ENCODE peak calls at places on chromosomes 13 and 19, in six cellular contexts. One of them, this sample, is unnamed.

GRCh38 chr13:86601351-86601750 is 802.1 kb upstream of the SLITRK6 start:
- DNase-seq in AG20443: no peak
- DNase-seq in fibroblast of the aortic adventitia: peak
- DNase-seq in ACHN: peak
- DNase-seq in KG1: no peak
- DNase-seq in osteoblast: no peak
- DNase-seq in this sample: no peak

GRCh38 chr13:30934381-30934780 is 1.9 kb downstream of the TEX26 start:
- DNase-seq in AG20443: no peak
- DNase-seq in osteoblast: no peak
- DNase-seq in ACHN: no peak
- DNase-seq in KG1: no peak
- DNase-seq in fibroblast of the aortic adventitia: no peak
- DNase-seq in this sample: no peak

GRCh38 chr13:95234242-95234641 is 67.0 kb downstream of the ABCC4 start:
- DNase-seq in AG20443: no peak
- DNase-seq in osteoblast: no peak
- DNase-seq in fibroblast of the aortic adventitia: no peak
- DNase-seq in ACHN: no peak
- DNase-seq in KG1: no peak
- DNase-seq in this sample: no peak

GRCh38 chr13:46321494-46322225 is 65.4 kb downstream of the RUBCNL start:
- DNase-seq in ACHN: peak
- DNase-seq in AG20443: peak
- DNase-seq in osteoblast: peak
- DNase-seq in fibroblast of the aortic adventitia: peak
- DNase-seq in KG1: peak
- DNase-seq in this sample: peak

GRCh38 chr19:1104452-1105216 is 840 bp downstream of the GPX4 start:
- DNase-seq in AG20443: peak
- DNase-seq in ACHN: peak
- DNase-seq in KG1: peak
- DNase-seq in fibroblast of the aortic adventitia: peak
- DNase-seq in osteoblast: peak
- DNase-seq in this sample: peak

GRCh38 chr19:48501446-48501960 is 10.1 kb downstream of the LMTK3 start:
- DNase-seq in osteoblast: peak
- DNase-seq in KG1: no peak
- DNase-seq in fibroblast of the aortic adventitia: no peak
- DNase-seq in ACHN: no peak
- DNase-seq in AG20443: no peak
- DNase-seq in this sample: no peak

GRCh38 chr13:42412812-42413795 is 141.2 kb downstream of the AKAP11 start:
- DNase-seq in osteoblast: no peak
- DNase-seq in AG20443: no peak
- DNase-seq in fibroblast of the aortic adventitia: peak
- DNase-seq in ACHN: no peak
- DNase-seq in KG1: no peak
- DNase-seq in this sample: peak

GRCh38 chr13:28575200-28575599 is 80.3 kb upstream of the FLT1 start:
- DNase-seq in osteoblast: no peak
- DNase-seq in AG20443: no peak
- DNase-seq in KG1: no peak
- DNase-seq in ACHN: no peak
- DNase-seq in fibroblast of the aortic adventitia: no peak
- DNase-seq in this sample: no peak

GRCh38 chr13:90055121-90055520 is 1292.4 kb upstream of the MIR17HG start:
- DNase-seq in AG20443: no peak
- DNase-seq in osteoblast: no peak
- DNase-seq in ACHN: no peak
- DNase-seq in KG1: no peak
- DNase-seq in fibroblast of the aortic adventitia: no peak
- DNase-seq in this sample: no peak

GRCh38 chr13:24651718-24652345 is 28.4 kb upstream of the ATP12A start:
- DNase-seq in AG20443: no peak
- DNase-seq in osteoblast: no peak
- DNase-seq in KG1: no peak
- DNase-seq in fibroblast of the aortic adventitia: no peak
- DNase-seq in ACHN: no peak
- DNase-seq in this sample: no peak

GRCh38 chr19:10501971-10502523 is 1.1 kb downstream of the KEAP1 start:
- DNase-seq in KG1: no peak
- DNase-seq in AG20443: peak
- DNase-seq in ACHN: peak
- DNase-seq in osteoblast: peak
- DNase-seq in fibroblast of the aortic adventitia: peak
- DNase-seq in this sample: peak

GRCh38 chr13:25018729-25019115 is 77.2 kb upstream of the PABPC3 start:
- DNase-seq in AG20443: no peak
- DNase-seq in ACHN: peak
- DNase-seq in fibroblast of the aortic adventitia: no peak
- DNase-seq in osteoblast: no peak
- DNase-seq in KG1: no peak
- DNase-seq in this sample: no peak

GRCh38 chr19:13037161-13037560 is 41.9 kb downstream of the NFIX start:
- DNase-seq in osteoblast: peak
- DNase-seq in AG20443: peak
- DNase-seq in ACHN: peak
- DNase-seq in KG1: no peak
- DNase-seq in fibroblast of the aortic adventitia: peak
- DNase-seq in this sample: peak

GRCh38 chr13:27988520-27988919 is at the start of gene URAD:
- DNase-seq in osteoblast: no peak
- DNase-seq in fibroblast of the aortic adventitia: no peak
- DNase-seq in ACHN: no peak
- DNase-seq in KG1: no peak
- DNase-seq in AG20443: no peak
- DNase-seq in this sample: no peak

GRCh38 chr19:51000426-51000825 is 978 bp downstream of the KLK8 start:
- DNase-seq in AG20443: no peak
- DNase-seq in KG1: no peak
- DNase-seq in ACHN: no peak
- DNase-seq in fibroblast of the aortic adventitia: no peak
- DNase-seq in osteoblast: no peak
- DNase-seq in this sample: no peak

GRCh38 chr13:111346281-111346680 is 25.8 kb downstream of the TEX29 start:
- DNase-seq in osteoblast: no peak
- DNase-seq in ACHN: no peak
- DNase-seq in AG20443: peak
- DNase-seq in fibroblast of the aortic adventitia: no peak
- DNase-seq in KG1: no peak
- DNase-seq in this sample: no peak

GRCh38 chr13:44818428-44818827 is 170.8 kb downstream of the NUFIP1 start:
- DNase-seq in osteoblast: no peak
- DNase-seq in fibroblast of the aortic adventitia: no peak
- DNase-seq in KG1: no peak
- DNase-seq in AG20443: no peak
- DNase-seq in ACHN: peak
- DNase-seq in this sample: peak

GRCh38 chr13:110312669-110313031 is 5.6 kb downstream of the COL4A2 start:
- DNase-seq in KG1: no peak
- DNase-seq in AG20443: peak
- DNase-seq in fibroblast of the aortic adventitia: peak
- DNase-seq in ACHN: no peak
- DNase-seq in osteoblast: peak
- DNase-seq in this sample: peak

GRCh38 chr13:43785681-43786471 is 896 bp downstream of the ENOX1 start:
- DNase-seq in osteoblast: peak
- DNase-seq in ACHN: peak
- DNase-seq in fibroblast of the aortic adventitia: peak
- DNase-seq in AG20443: peak
- DNase-seq in KG1: no peak
- DNase-seq in this sample: peak

GRCh38 chr13:113864303-113864890 is 521 bp upstream of the GAS6 start:
- DNase-seq in AG20443: peak
- DNase-seq in KG1: no peak
- DNase-seq in fibroblast of the aortic adventitia: peak
- DNase-seq in ACHN: no peak
- DNase-seq in osteoblast: peak
- DNase-seq in this sample: no peak

GRCh38 chr19:38989066-38989605 is 13.6 kb upstream of the FBXO17 start:
- DNase-seq in osteoblast: peak
- DNase-seq in AG20443: peak
- DNase-seq in ACHN: peak
- DNase-seq in fibroblast of the aortic adventitia: peak
- DNase-seq in KG1: no peak
- DNase-seq in this sample: no peak

GRCh38 chr13:41216160-41216559 is 21.8 kb upstream of the KBTBD7 start:
- DNase-seq in ACHN: no peak
- DNase-seq in fibroblast of the aortic adventitia: peak
- DNase-seq in KG1: no peak
- DNase-seq in osteoblast: peak
- DNase-seq in AG20443: no peak
- DNase-seq in this sample: peak

GRCh38 chr13:64817721-64818120 is 2412.4 kb downstream of the PCDH9 start:
- DNase-seq in KG1: no peak
- DNase-seq in osteoblast: no peak
- DNase-seq in fibroblast of the aortic adventitia: peak
- DNase-seq in AG20443: no peak
- DNase-seq in ACHN: no peak
- DNase-seq in this sample: peak

GRCh38 chr19:10085641-10086031 is 481 bp upstream of the SHFL start:
- DNase-seq in osteoblast: peak
- DNase-seq in ACHN: no peak
- DNase-seq in AG20443: no peak
- DNase-seq in fibroblast of the aortic adventitia: peak
- DNase-seq in KG1: no peak
- DNase-seq in this sample: no peak

GRCh38 chr13:26971990-26972888 is 199.4 kb downstream of the USP12 start:
- DNase-seq in AG20443: no peak
- DNase-seq in osteoblast: no peak
- DNase-seq in ACHN: no peak
- DNase-seq in fibroblast of the aortic adventitia: peak
- DNase-seq in KG1: no peak
- DNase-seq in this sample: peak

GRCh38 chr19:33460221-33460908 is 61.2 kb downstream of the PEPD start:
- DNase-seq in KG1: no peak
- DNase-seq in fibroblast of the aortic adventitia: no peak
- DNase-seq in AG20443: no peak
- DNase-seq in osteoblast: peak
- DNase-seq in ACHN: no peak
- DNase-seq in this sample: no peak

GRCh38 chr19:13026478-13026999 is 31.3 kb downstream of the NFIX start:
- DNase-seq in fibroblast of the aortic adventitia: peak
- DNase-seq in AG20443: no peak
- DNase-seq in osteoblast: peak
- DNase-seq in ACHN: peak
- DNase-seq in KG1: no peak
- DNase-seq in this sample: peak

GRCh38 chr13:106151056-106151699 is 384.3 kb downstream of the EFNB2 start:
- DNase-seq in osteoblast: peak
- DNase-seq in AG20443: peak
- DNase-seq in ACHN: peak
- DNase-seq in fibroblast of the aortic adventitia: peak
- DNase-seq in KG1: no peak
- DNase-seq in this sample: peak

This sample was measured in fibroblast of pulmonary artery.